ENCODE peak calls at places on chromosomes 13 and 19, in five cellular contexts. Z is CD8-positive, alpha-beta memory T cell; Y is K562; U is tibial artery; I is GM23338. R is an unnamed sample.

GRCh38 chr13:23980160-23980551 is 82.9 kb upstream of the C1QTNF9B start:
- DNase-seq in Z (peak; percentile 97), Y (peak; percentile 71), U (peak; percentile 78), I (peak; percentile 86), R (peak; percentile 78)

GRCh38 chr13:22271963-22272362 is 601.1 kb downstream of the FGF9 start:
- DNase-seq in Z (no peak), Y (no peak), U (no peak), I (no peak), R (no peak)

GRCh38 chr19:16088351-16088984 is 12.2 kb downstream of the TPM4 start:
- DNase-seq in Z (no peak), Y (peak; percentile 33), U (no peak), I (no peak), R (no peak)

GRCh38 chr19:32870981-32871451 is 1.4 kb upstream of the SLC7A9 start:
- DNase-seq in Z (no peak), Y (no peak), U (no peak), I (no peak), R (no peak)

GRCh38 chr13:20616059-20616797 is 49.3 kb downstream of the IFT88 start:
- DNase-seq in Z (no peak), Y (no peak), U (no peak), I (no peak), R (no peak)

GRCh38 chr13:70490320-70490935 is 382.2 kb upstream of the KLHL1 start:
- DNase-seq in Z (no peak), Y (no peak), U (no peak), I (no peak), R (no peak)

GRCh38 chr19:35943542-35944301 is 7.5 kb downstream of the LRFN3 start:
- DNase-seq in Z (no peak), Y (no peak), U (no peak), I (no peak), R (no peak)

GRCh38 chr13:44899967-44900366 is 89.3 kb downstream of the NUFIP1 start:
- DNase-seq in Z (no peak), Y (no peak), U (no peak), I (no peak), R (no peak)

GRCh38 chr19:28505134-28505533 is 707.8 kb downstream of the UQCRFS1 start:
- DNase-seq in Z (no peak), Y (no peak), U (no peak), I (no peak), R (no peak)

GRCh38 chr13:64553411-64554129 is 2676.6 kb downstream of the PCDH9 start:
- DNase-seq in Z (no peak), Y (no peak), U (no peak), I (no peak), R (no peak)

GRCh38 chr13:108190897-108191296 is 24.4 kb downstream of the LIG4 start:
- DNase-seq in Z (no peak), Y (no peak), U (no peak), I (no peak), R (no peak)

GRCh38 chr13:29702912-29703351 is 107.4 kb upstream of the SLC7A1 start:
- DNase-seq in Z (no peak), Y (no peak), U (peak; percentile 44), I (peak; percentile 18), R (no peak)

GRCh38 chr13:110869805-110870706 is 44.8 kb downstream of the ANKRD10 start:
- DNase-seq in Z (no peak), Y (peak; percentile 79), U (peak; percentile 96), I (peak; percentile 82), R (no peak)

GRCh38 chr13:27086599-27087265 is 84.9 kb downstream of the USP12 start:
- DNase-seq in Z (no peak), Y (no peak), U (no peak), I (no peak), R (no peak)

GRCh38 chr13:98219685-98220084 is 42.6 kb upstream of the RNF113B start:
- DNase-seq in Z (no peak), Y (no peak), U (no peak), I (no peak), R (no peak)

GRCh38 chr19:31270897-31271568 is 78.2 kb downstream of the TSHZ3 start:
- DNase-seq in Z (no peak), Y (no peak), U (peak; percentile 29), I (no peak), R (no peak)

GRCh38 chr13:43815204-43815603 is 28.4 kb upstream of the ENOX1 start:
- DNase-seq in Z (no peak), Y (no peak), U (no peak), I (no peak), R (no peak)

GRCh38 chr19:54928299-54928698 is 19.0 kb downstream of the NLRP7 start:
- DNase-seq in Z (no peak), Y (peak; percentile 36), U (no peak), I (peak; percentile 68), R (no peak)

GRCh38 chr13:103815619-103816018 is 749.4 kb upstream of the SLC10A2 start:
- DNase-seq in Z (no peak), Y (no peak), U (no peak), I (no peak), R (no peak)

GRCh38 chr13:63910406-63910957 is 2494.8 kb upstream of the PCDH20 start:
- DNase-seq in Z (no peak), Y (no peak), U (no peak), I (peak; percentile 70), R (no peak)

GRCh38 chr19:33350538-33351309 is 22.8 kb upstream of the CEBPG start:
- DNase-seq in Z (no peak), Y (no peak), U (peak; percentile 67), I (no peak), R (no peak)

GRCh38 chr19:18286973-18287635 is 5.7 kb upstream of the JUND start:
- DNase-seq in Z (no peak), Y (no peak), U (no peak), I (peak; percentile 67), R (no peak)
- H3K4me1 ChIP-seq in Z (peaks cover 47% of the 10 kb centered on the region), Y (peaks cover 26% of the 10 kb centered on the region), U (peaks cover 55% of the 10 kb centered on the region), I (peaks cover 49% of the 10 kb centered on the region), R (peaks cover 36% of the 10 kb centered on the region)

GRCh38 chr19:11323601-11324078 is 15.8 kb downstream of the RAB3D start:
- DNase-seq in Z (no peak), Y (no peak), U (no peak), I (peak; percentile 57), R (no peak)
- H3K4me3 ChIP-seq in Z (no peak overlapping the region), Y (no peak overlapping the region), U (no peak overlapping the region), I (no peak overlapping the region), R (no peak overlapping the region)

GRCh38 chr13:53250977-53251376 is 222.4 kb downstream of the OLFM4 start:
- DNase-seq in Z (no peak), Y (no peak), U (no peak), I (no peak), R (no peak)
- H3K4me1 ChIP-seq in Z (no peaks in the 10 kb centered on the region), Y (no peaks in the 10 kb centered on the region), U (no peaks in the 10 kb centered on the region), I (peaks cover 5% of the 10 kb centered on the region), R (no peaks in the 10 kb centered on the region)

DNA sequence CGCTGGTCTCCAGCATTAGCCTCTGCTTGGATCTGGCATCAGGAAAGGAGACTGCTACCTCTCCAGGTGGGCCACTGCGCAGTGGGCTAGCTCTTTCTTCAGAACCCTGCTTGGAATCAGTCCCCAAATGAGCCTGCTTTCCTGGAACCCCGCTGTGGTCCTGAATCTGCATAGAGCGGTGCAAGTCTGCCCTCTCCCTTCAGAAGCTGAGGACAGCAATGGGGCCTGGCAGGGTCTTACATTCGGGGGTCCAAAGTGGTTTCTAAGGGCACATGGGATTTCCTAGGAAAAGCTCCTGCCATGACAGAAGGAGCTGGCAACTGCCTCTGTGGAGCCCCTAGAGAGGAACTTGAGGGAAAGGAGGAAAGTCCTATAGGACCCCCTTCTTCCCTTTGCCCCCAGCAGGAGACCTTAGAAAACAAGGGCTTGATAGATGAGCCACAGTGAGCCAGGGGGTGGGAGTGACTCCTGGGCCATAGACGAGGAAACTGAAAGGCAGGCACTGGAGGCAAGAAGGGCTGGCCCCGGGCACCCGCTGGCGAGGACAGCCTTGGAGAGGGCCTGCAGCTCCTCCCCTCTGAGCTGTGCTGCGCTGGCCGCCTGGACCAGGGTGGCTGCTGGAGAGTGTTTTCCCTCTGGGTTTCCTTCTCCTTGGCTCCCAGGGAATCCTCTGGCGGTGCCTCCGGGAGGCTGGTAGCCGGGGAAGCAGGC is 1.4 kb upstream of the VSTM2B start:
- DNase-seq in Z (peak; percentile 22), Y (no peak), U (no peak), I (peak; percentile 70), R (no peak)
- H3K4me3 ChIP-seq in Z (no peak overlapping the region), Y (no peak overlapping the region), U (no peak overlapping the region), I (peak overlapping the region; percentile 84), R (no peak overlapping the region)

GRCh38 chr13:99548448-99548847 is 47.2 kb downstream of the TM9SF2 start:
- DNase-seq in Z (no peak), Y (no peak), U (no peak), I (no peak), R (no peak)
- H3K4me1 ChIP-seq in Z (peaks cover 18% of the 10 kb centered on the region), Y (no peaks in the 10 kb centered on the region), U (no peaks in the 10 kb centered on the region), I (no peaks in the 10 kb centered on the region), R (peaks cover 9% of the 10 kb centered on the region)

R was measured in naive thymus-derived CD4-positive, alpha-beta T cell.